ENCODE peak calls at places on chromosomes 1 and 21, in eight cellular contexts. E is cardiac muscle cell; K is thyroid gland; G is right atrium auricular region; A is body of pancreas; C is BJ; L is CD8-positive, alpha-beta T cell; V is sigmoid colon. U is an unnamed sample. For H3K27me3, the result is how much of the 10 kb centered on the place peaks cover.

GRCh38 chr1:33286451-33287185 is 30.3 kb downstream of the ZNF362 start:
- DNase-seq in E (no peak), K (no peak), G (no peak), A (no peak), C (no peak), L (no peak), V (peak), U (no peak)

GRCh38 chr1:211942583-211942982 is 92.8 kb downstream of the INTS7 start:
- DNase-seq in E (no peak), K (no peak), G (no peak), A (no peak), C (no peak), L (no peak), V (no peak), U (no peak)

GRCh38 chr1:215444715-215445414 is 122.2 kb upstream of the KCTD3 start:
- DNase-seq in E (no peak), K (no peak), G (no peak), A (no peak), C (no peak), L (no peak), V (no peak), U (no peak)

GRCh38 chr21:46402421-46402820 is 56.3 kb upstream of the DIP2A start:
- DNase-seq in E (no peak), K (no peak), G (no peak), A (no peak), C (no peak), L (no peak), V (no peak), U (no peak)

GRCh38 chr1:46613661-46614603 is 2.7 kb downstream of the MOB3C start:
- DNase-seq in E (peak), K (peak), G (peak), A (peak), C (no peak), L (peak), V (peak), U (no peak)

GRCh38 chr1:150009604-150010387 is 730 bp downstream of the OTUD7B start:
- DNase-seq in E (peak), K (peak), G (peak), A (peak), C (peak), L (peak), V (peak), U (peak)

GRCh38 chr1:153942766-153943549 is 3.6 kb downstream of the DENND4B start:
- DNase-seq in E (no peak), K (no peak), G (no peak), A (no peak), C (no peak), L (no peak), V (no peak), U (no peak)

GRCh38 chr1:218669431-218669830 is 324.3 kb downstream of the TGFB2 start:
- DNase-seq in E (no peak), K (no peak), G (no peak), A (no peak), C (no peak), L (no peak), V (no peak), U (no peak)

GRCh38 chr1:238176441-238176840 is 285.7 kb upstream of the ZP4 start:
- DNase-seq in E (no peak), K (no peak), G (no peak), A (no peak), C (no peak), L (no peak), V (no peak), U (no peak)

GRCh38 chr1:37513795-37514349 is 694 bp downstream of the MEAF6 start:
- DNase-seq in E (peak), K (peak), G (peak), A (peak), C (no peak), L (peak), V (no peak), U (peak)

GRCh38 chr1:162136760-162137537 is 67.5 kb downstream of the NOS1AP start:
- DNase-seq in E (peak), K (no peak), G (no peak), A (no peak), C (peak), L (no peak), V (no peak), U (no peak)

GRCh38 chr1:47175227-47175934 is 14.5 kb downstream of the PDZK1IP1 start:
- DNase-seq in E (peak), K (peak), G (no peak), A (peak), C (no peak), L (peak), V (no peak), U (peak)

GRCh38 chr1:150528196-150528595 is 12.6 kb downstream of the FALEC start:
- DNase-seq in E (no peak), K (no peak), G (no peak), A (no peak), C (no peak), L (no peak), V (no peak), U (no peak)

GRCh38 chr1:84031928-84032327 is 33.0 kb upstream of the TTLL7 start:
- DNase-seq in E (no peak), K (no peak), G (no peak), A (no peak), C (no peak), L (no peak), V (no peak), U (no peak)
- H3K27me3 ChIP-seq in E (under half), K (under half), G (under half), A (under half), C (under half), L (under half), V (under half), U (under half)

GRCh38 chr1:231040019-231040799 is at the start of gene FAM89A:
- DNase-seq in E (peak), K (peak), G (no peak), A (peak), C (no peak), L (peak), V (peak), U (peak)
- H3K27me3 ChIP-seq in E (under half), K (under half), G (under half), A (under half), C (under half), L (under half), V (under half), U (under half)

GRCh38 chr1:156892190-156893047 is 1.1 kb upstream of the PEAR1 start:
- DNase-seq in E (peak), K (peak), G (peak), A (peak), C (no peak), L (peak), V (peak), U (peak)

GRCh38 chr1:156894711-156895407 is 1.3 kb downstream of the PEAR1 start:
- DNase-seq in E (peak), K (peak), G (peak), A (no peak), C (no peak), L (no peak), V (no peak), U (no peak)

GRCh38 chr1:156894001-156894400 is 483 bp downstream of the PEAR1 start:
- DNase-seq in E (no peak), K (no peak), G (no peak), A (no peak), C (no peak), L (no peak), V (no peak), U (no peak)

GRCh38 chr1:156895408-156895874 is 1.9 kb downstream of the PEAR1 start:
- DNase-seq in E (peak), K (no peak), G (no peak), A (no peak), C (no peak), L (no peak), V (no peak), U (no peak)

GRCh38 chr1:156893048-156893953 is at the start of gene PEAR1:
- DNase-seq in E (peak), K (peak), G (peak), A (no peak), C (no peak), L (no peak), V (peak), U (no peak)
- H3K27me3 ChIP-seq in E (under half), K (under half), G (under half), A (under half), C (under half), L (under half), V (under half), U (under half)

GRCh38 chr1:197913495-197914276 is 3.5 kb upstream of the LHX9 start:
- DNase-seq in E (no peak), K (no peak), G (no peak), A (no peak), C (no peak), L (no peak), V (no peak), U (no peak)

GRCh38 chr1:197914510-197914909 is 2.7 kb upstream of the LHX9 start:
- DNase-seq in E (no peak), K (no peak), G (no peak), A (no peak), C (no peak), L (no peak), V (no peak), U (no peak)

GRCh38 chr1:197915797-197916686 is 1.1 kb upstream of the LHX9 start:
- DNase-seq in E (peak), K (peak), G (no peak), A (peak), C (no peak), L (no peak), V (no peak), U (no peak)

GRCh38 chr1:197917553-197917812 is 311 bp downstream of the LHX9 start:
- DNase-seq in E (no peak), K (no peak), G (no peak), A (no peak), C (no peak), L (no peak), V (no peak), U (no peak)

DNA sequence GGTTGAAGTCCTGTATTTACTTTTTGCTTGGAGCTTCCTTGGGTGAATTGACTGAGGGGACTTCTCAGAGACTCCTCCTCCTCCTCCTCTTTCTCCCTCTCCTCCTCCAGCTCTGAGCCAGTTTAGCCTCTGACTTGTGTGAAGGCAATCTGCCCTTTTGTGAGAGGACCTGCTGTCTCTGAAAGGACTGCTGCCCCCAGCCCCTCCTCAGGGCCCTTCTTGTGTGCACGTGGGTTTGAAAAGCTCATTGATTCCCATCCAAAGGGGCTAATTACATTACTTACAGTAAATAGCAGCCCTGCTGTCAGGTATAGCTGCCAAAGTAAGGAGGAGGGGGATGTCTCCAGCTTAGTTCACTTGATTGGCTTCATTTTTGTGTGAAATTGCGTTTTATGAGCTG is 2.0 kb upstream of the LHX9 start:
- DNase-seq in E (no peak), K (no peak), G (no peak), A (no peak), C (no peak), L (no peak), V (no peak), U (no peak)
- H3K27me3 ChIP-seq in E (half or more), K (half or more), G (half or more), A (half or more), C (half or more), L (half or more), V (half or more), U (under half)

GRCh38 chr1:17250601-17251000 is 1.7 kb downstream of the PADI3 start:
- DNase-seq in E (no peak), K (no peak), G (no peak), A (peak), C (no peak), L (no peak), V (no peak), U (no peak)
- H3K27me3 ChIP-seq in E (under half), K (under half), G (under half), A (under half), C (under half), L (under half), V (under half), U (under half)

GRCh38 chr1:43937179-43937865 is 3.7 kb downstream of the ARTN start:
- DNase-seq in E (no peak), K (no peak), G (no peak), A (no peak), C (no peak), L (no peak), V (peak), U (no peak)
- H3K27me3 ChIP-seq in E (under half), K (under half), G (under half), A (under half), C (under half), L (under half), V (under half), U (under half)

GRCh38 chr21:44890961-44891541 is 17.6 kb upstream of the PTTG1IP start:
- DNase-seq in E (no peak), K (no peak), G (no peak), A (no peak), C (no peak), L (no peak), V (no peak), U (no peak)

GRCh38 chr21:44890338-44890931 is 16.9 kb upstream of the PTTG1IP start:
- DNase-seq in E (no peak), K (no peak), G (no peak), A (no peak), C (no peak), L (no peak), V (no peak), U (no peak)

GRCh38 chr21:44892095-44892494 is 18.6 kb upstream of the PTTG1IP start:
- DNase-seq in E (peak), K (no peak), G (no peak), A (no peak), C (no peak), L (no peak), V (no peak), U (no peak)

GRCh38 chr21:44892536-44893277 is 19.2 kb upstream of the PTTG1IP start:
- DNase-seq in E (peak), K (peak), G (no peak), A (peak), C (no peak), L (peak), V (no peak), U (peak)

GRCh38 chr21:44891631-44892031 is 18.1 kb upstream of the PTTG1IP start:
- DNase-seq in E (no peak), K (no peak), G (no peak), A (no peak), C (no peak), L (no peak), V (no peak), U (no peak)
- H3K27me3 ChIP-seq in E (under half), K (under half), G (under half), A (under half), C (under half), L (under half), V (under half), U (under half)

U was measured in Karpas-422.